ENCODE peak calls at places on chromosomes 1 and 21, in nine cellular contexts. O is EH; K is fibroblast of lung; U is activated CD4-positive, alpha-beta T cell treated with anti-CD3 and anti-CD28 coated beads for 48 hours; V is mesendoderm; Q is HTR-8/SVneo; Z is stimulated activated CD4-positive, alpha-beta T cell treated with anti-CD3 and anti-CD28 coated beads, TNF-alpha, amount 100 ng/mL, for 48 hours; G is osteocyte; M is RPMI7951. I is an unnamed sample.
A peak's percentile ranks its signal among the peaks of the same experiment; 100 is the strongest.

GRCh38 chr1:234750922-234751595 is 141.1 kb upstream of the IRF2BP2 start:
- DNase-seq in O (no peak), K (no peak), U (no peak), V (peak; percentile 32), Q (no peak), Z (no peak), G (no peak), M (no peak), I (no peak)

GRCh38 chr1:240109920-240110685 is 18.4 kb downstream of the FMN2 start:
- DNase-seq in O (peak; percentile 52), K (peak; percentile 50), U (no peak), V (peak; percentile 20), Q (no peak), Z (no peak), G (no peak), M (no peak), I (no peak)

GRCh38 chr1:6365047-6365446 is 28.5 kb downstream of the ACOT7 start:
- DNase-seq in O (no peak), K (no peak), U (peak; percentile 62), V (no peak), Q (no peak), Z (no peak), G (no peak), M (peak; percentile 45), I (no peak)

GRCh38 chr1:167661527-167662436 is 31.8 kb downstream of the RCSD1 start:
- DNase-seq in O (peak; percentile 95), K (peak; percentile 83), U (no peak), V (no peak), Q (peak; percentile 83), Z (no peak), G (no peak), M (peak; percentile 92), I (peak; percentile 85)

GRCh38 chr1:94539496-94539895 is 2.1 kb downstream of the F3 start:
- DNase-seq in O (peak; percentile 68), K (peak; percentile 69), U (no peak), V (no peak), Q (no peak), Z (no peak), G (no peak), M (peak; percentile 82), I (no peak)

GRCh38 chr21:46127239-46128105 is 27.9 kb downstream of the FTCD start:
- DNase-seq in O (no peak), K (no peak), U (no peak), V (no peak), Q (no peak), Z (no peak), G (peak; percentile 81), M (no peak), I (no peak)

GRCh38 chr1:51518033-51518729 is 885 bp downstream of the EPS15 start:
- DNase-seq in O (peak; percentile 50), K (peak; percentile 31), U (peak; percentile 35), V (peak; percentile 91), Q (peak; percentile 21), Z (no peak), G (no peak), M (peak; percentile 41), I (peak; percentile 30)

GRCh38 chr1:101438359-101438758 is 201.5 kb downstream of the S1PR1 start:
- DNase-seq in O (peak; percentile 28), K (no peak), U (no peak), V (peak; percentile 31), Q (no peak), Z (no peak), G (no peak), M (no peak), I (peak; percentile 14)

GRCh38 chr21:45405819-45406762 is 1.1 kb downstream of the COL18A1 start:
- DNase-seq in O (peak; percentile 44), K (peak; percentile 68), U (peak; percentile 39), V (peak; percentile 63), Q (peak; percentile 35), Z (peak; percentile 10), G (no peak), M (no peak), I (peak; percentile 33)